ENCODE peak calls at places on chromosomes 11 and 22, in seven cellular contexts. Q, J, P, D, C, H and X are unnamed samples.

GRCh38 chr11:66340596-66341501 is 4.1 kb downstream of the BRMS1 start:
- DNase-seq in D (no peak), P (peak), Q (no peak), H (no peak), C (peak), J (no peak), X (no peak)

GRCh38 chr11:111006207-111006606 is 239.3 kb upstream of the POU2AF2 start:
- DNase-seq in C (no peak), D (no peak), Q (no peak), H (no peak), J (no peak), P (no peak), X (no peak)

GRCh38 chr11:118401880-118402590 is 629 bp downstream of the ATP5MG start:
- DNase-seq in D (no peak), P (no peak), H (peak), J (no peak), Q (no peak), C (no peak), X (no peak)

GRCh38 chr11:27162237-27162636 is 121.6 kb downstream of the BBOX1 start:
- DNase-seq in Q (no peak), H (no peak), J (no peak), C (no peak), D (no peak), P (no peak), X (no peak)

GRCh38 chr22:50146440-50147228 is 23.9 kb upstream of the PANX2 start:
- DNase-seq in C (peak), H (peak), P (peak), J (no peak), D (peak), Q (no peak), X (peak)

GRCh38 chr11:72239296-72239848 is 4.6 kb downstream of the PHOX2A start:
- DNase-seq in Q (no peak), D (no peak), P (peak), J (peak), C (peak), H (peak), X (no peak)

GRCh38 chr22:43197271-43197941 is 10.5 kb upstream of the TTLL12 start:
- DNase-seq in P (no peak), H (no peak), Q (no peak), C (no peak), J (peak), D (no peak), X (no peak)

GRCh38 chr11:78860720-78861422 is 286.2 kb upstream of the NARS2 start:
- DNase-seq in D (peak), Q (no peak), P (no peak), H (peak), J (no peak), C (no peak), X (no peak)

GRCh38 chr11:86135319-86135714 is 66.4 kb upstream of the PICALM start:
- DNase-seq in J (no peak), H (no peak), D (no peak), C (no peak), Q (no peak), P (no peak), X (no peak)

GRCh38 chr11:123544631-123545375 is 109.6 kb downstream of the SCN3B start:
- DNase-seq in C (peak), Q (no peak), J (no peak), P (no peak), D (no peak), H (no peak), X (no peak)

GRCh38 chr22:33909075-33909458 is 11.2 kb downstream of the LARGE1 start:
- DNase-seq in J (no peak), C (no peak), P (no peak), D (no peak), H (peak), Q (no peak), X (no peak)

GRCh38 chr11:83284501-83285051 is 1.6 kb downstream of the CCDC90B start:
- DNase-seq in C (no peak), D (no peak), H (no peak), P (no peak), J (no peak), Q (no peak), X (no peak)

GRCh38 chr22:42919199-42919598 is 62.1 kb upstream of the ARFGAP3 start:
- DNase-seq in C (no peak), D (no peak), P (no peak), Q (no peak), H (no peak), J (no peak), X (peak)

GRCh38 chr22:35330258-35330861 is 30.7 kb downstream of the TOM1 start:
- DNase-seq in P (peak), C (no peak), H (peak), J (no peak), D (no peak), Q (peak), X (no peak)

GRCh38 chr22:41429232-41429945 is 17.2 kb downstream of the TOB2 start:
- DNase-seq in H (no peak), D (no peak), P (no peak), J (no peak), C (no peak), Q (no peak), X (no peak)

GRCh38 chr11:2314525-2315394 is 12.9 kb downstream of the TSPAN32 start:
- DNase-seq in H (peak), Q (no peak), C (no peak), J (no peak), P (peak), D (peak), X (no peak)

GRCh38 chr22:42142771-42143461 is 12.3 kb upstream of the CYP2D6 start:
- DNase-seq in H (no peak), C (peak), J (no peak), Q (no peak), D (no peak), P (no peak), X (no peak)

GRCh38 chr11:44760917-44761545 is 34.3 kb downstream of the TSPAN18 start:
- DNase-seq in D (peak), H (peak), P (no peak), C (no peak), J (no peak), Q (no peak), X (no peak)

GRCh38 chr22:33844273-33844672 is 76.0 kb downstream of the LARGE1 start:
- DNase-seq in P (no peak), H (no peak), J (no peak), C (no peak), D (peak), Q (no peak), X (no peak)

GRCh38 chr11:71489311-71490043 is 36.5 kb downstream of the NADSYN1 start:
- DNase-seq in H (peak), D (no peak), J (no peak), P (no peak), C (no peak), Q (no peak), X (no peak)

GRCh38 chr22:38570841-38571364 is 920 bp upstream of the DMC1 start:
- DNase-seq in J (peak), D (peak), H (no peak), P (peak), C (peak), Q (peak), X (peak)

GRCh38 chr22:22671506-22671905 is 27.1 kb downstream of the GGTLC2 start:
- DNase-seq in J (no peak), Q (no peak), C (no peak), P (no peak), D (no peak), H (no peak), X (no peak)

GRCh38 chr11:71929491-71929890 is 645 bp downstream of the RNF121 start:
- DNase-seq in P (no peak), C (no peak), J (no peak), D (no peak), H (no peak), Q (no peak), X (peak)

GRCh38 chr11:47366020-47366490 is 12.3 kb downstream of the SPI1 start:
- DNase-seq in C (no peak), D (no peak), P (no peak), Q (no peak), J (no peak), H (no peak), X (no peak)

GRCh38 chr11:111520565-111520964 is 6.0 kb downstream of the HOATZ start:
- DNase-seq in Q (no peak), C (no peak), D (no peak), H (peak), J (no peak), P (no peak), X (no peak)

GRCh38 chr11:115687934-115688333 is 183.7 kb upstream of the CADM1 start:
- DNase-seq in H (no peak), J (no peak), D (no peak), C (no peak), P (no peak), Q (no peak), X (no peak)

GRCh38 chr11:3905080-3905953 is 49.9 kb downstream of the STIM1 start:
- DNase-seq in H (peak), J (peak), Q (peak), D (no peak), P (peak), C (no peak), X (no peak)

GRCh38 chr11:84056696-84057095 is 770.5 kb upstream of the CCDC90B start:
- DNase-seq in P (no peak), D (no peak), Q (no peak), H (peak), J (no peak), C (no peak), X (no peak)

GRCh38 chr11:61082931-61083531 is 19.3 kb upstream of the CD5 start:
- DNase-seq in D (no peak), J (no peak), Q (no peak), H (no peak), P (no peak), C (no peak), X (no peak)

GRCh38 chr22:46052331-46052771 is 75.4 kb upstream of the WNT7B start:
- DNase-seq in P (peak), C (peak), D (no peak), H (no peak), J (peak), Q (no peak), X (no peak)

GRCh38 chr22:46050916-46051614 is 74.1 kb upstream of the WNT7B start:
- DNase-seq in H (no peak), J (peak), P (peak), C (peak), D (no peak), Q (no peak), X (no peak)

GRCh38 chr22:46050451-46050845 is 73.5 kb upstream of the WNT7B start:
- DNase-seq in D (no peak), J (no peak), Q (no peak), H (no peak), P (no peak), C (peak), X (no peak)

GRCh38 chr22:46052801-46053562 is 76.0 kb upstream of the WNT7B start:
- DNase-seq in P (peak), D (no peak), J (peak), Q (no peak), H (peak), C (peak), X (no peak)

DNA sequence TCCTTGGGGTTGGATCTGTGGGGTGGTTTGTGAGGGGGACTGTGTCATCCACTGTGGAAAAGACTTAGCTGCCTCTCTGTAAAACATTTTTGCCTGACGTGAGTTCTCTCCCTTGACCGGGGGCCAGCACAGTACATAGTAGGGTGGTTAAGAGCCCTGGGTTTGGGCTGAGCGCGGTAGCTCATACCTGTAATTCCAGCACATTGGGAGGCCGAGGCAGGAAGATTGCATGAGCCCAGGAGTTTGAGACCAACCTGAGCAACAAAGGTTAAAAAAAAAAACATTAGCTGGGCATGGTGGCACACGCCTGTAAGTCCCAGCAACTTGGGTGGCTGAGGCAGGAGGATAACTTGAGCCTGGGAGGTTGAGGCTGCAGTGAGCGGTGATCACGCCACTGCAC is 74.7 kb upstream of the WNT7B start:
- DNase-seq in P (peak), C (peak), Q (no peak), J (no peak), D (no peak), H (no peak), X (no peak)
- H3K27ac ChIP-seq in P (peak), C (peak), Q (no peak), J (peak), D (no peak), H (peak), X (no peak)

GRCh38 chr11:31022080-31022479 is 347.5 kb downstream of the DCDC1 start:
- DNase-seq in P (no peak), C (no peak), Q (no peak), H (no peak), D (no peak), J (no peak), X (no peak)
- TF ChIP-seq CTCF in P (no peak), C (no peak), Q (no peak), H (no peak), D (no peak), J (no peak), X (no peak)

GRCh38 chr11:62905286-62905685 is 15.9 kb downstream of the CHRM1 start:
- DNase-seq in H (no peak), J (no peak), Q (no peak), P (no peak), D (no peak), C (no peak), X (no peak)
- H3K4me3 ChIP-seq in H (no peak), J (no peak), Q (no peak), P (no peak), D (no peak), C (no peak), X (no peak)

GRCh38 chr11:74937696-74938475 is 11.0 kb downstream of the XRRA1 start:
- DNase-seq in H (no peak), Q (no peak), P (no peak), D (no peak), C (no peak), J (no peak), X (no peak)
- H3K27ac ChIP-seq in H (no peak), Q (no peak), P (no peak), D (no peak), C (no peak), J (no peak), X (no peak)

DNA sequence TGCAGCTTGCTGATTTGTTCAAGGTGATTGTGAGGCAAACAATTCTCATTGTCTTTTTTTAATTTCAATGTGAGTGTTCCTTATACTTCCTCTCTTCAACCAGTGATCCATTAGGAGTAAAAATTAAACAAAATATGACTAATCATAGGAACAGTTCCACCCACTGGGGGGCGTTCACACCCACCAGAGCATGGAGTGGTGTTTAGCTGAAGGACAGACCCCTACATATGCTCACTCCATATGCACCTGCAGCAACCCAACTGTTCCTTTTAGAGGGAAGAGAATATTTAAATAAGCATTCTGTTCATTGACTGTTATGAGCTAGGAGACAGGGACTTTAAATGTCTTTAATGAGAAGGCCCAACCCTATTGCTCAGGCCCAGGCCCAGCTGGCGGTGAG is 78.7 kb upstream of the DRD2 start:
- DNase-seq in D (peak), H (no peak), Q (no peak), P (no peak), C (no peak), J (no peak), X (no peak)
- TF ChIP-seq CTCF in D (peak), H (no peak), Q (no peak), P (no peak), C (peak), J (no peak), X (peak)

DNA sequence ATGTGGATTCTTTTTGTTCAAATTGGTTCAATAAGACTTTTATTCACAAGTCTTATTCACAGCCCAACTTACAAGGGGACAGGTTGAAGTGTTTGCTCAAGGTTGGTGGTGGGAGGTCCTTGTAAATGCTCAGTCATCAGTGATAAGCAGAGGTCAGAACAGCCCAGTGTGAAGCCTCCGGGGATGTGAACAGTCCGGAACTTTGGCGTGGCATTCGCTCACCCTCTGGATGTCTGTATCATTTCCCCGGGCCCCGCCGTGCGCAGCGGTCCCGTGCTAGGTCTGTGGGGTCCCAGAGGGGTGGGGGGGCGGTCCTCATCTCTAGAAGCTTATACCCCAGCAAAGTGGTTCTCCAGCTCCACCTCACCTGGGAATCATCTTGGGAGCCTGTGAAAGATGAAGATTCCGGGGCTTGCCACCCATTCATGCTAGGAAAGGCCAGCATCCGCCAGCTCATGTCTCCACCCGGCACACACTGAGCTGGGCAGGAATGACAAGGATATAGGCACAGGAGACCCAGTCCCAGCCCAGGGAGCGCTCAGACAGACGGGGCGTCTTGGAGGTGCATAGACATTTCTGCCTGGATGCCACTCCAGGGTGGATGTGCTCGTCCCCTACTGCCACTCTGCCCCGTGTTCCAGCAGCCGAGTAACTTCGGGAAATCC is 327.5 kb downstream of the TBC1D22A start:
- DNase-seq in Q (no peak), H (no peak), C (no peak), J (no peak), D (no peak), P (no peak), X (no peak)
- H3K4me3 ChIP-seq in Q (no peak), H (no peak), C (no peak), J (peak), D (no peak), P (peak), X (no peak)

GRCh38 chr22:32700186-32700882 is 101.2 kb upstream of the TIMP3 start:
- DNase-seq in P (no peak), H (peak), D (no peak), J (no peak), C (no peak), Q (no peak), X (no peak)

GRCh38 chr22:32701021-32701420 is 100.5 kb upstream of the TIMP3 start:
- DNase-seq in Q (no peak), H (peak), P (no peak), C (no peak), D (no peak), J (no peak), X (no peak)

GRCh38 chr22:32697331-32697995 is 104.0 kb upstream of the TIMP3 start:
- DNase-seq in C (no peak), H (no peak), D (no peak), J (peak), P (no peak), Q (no peak), X (no peak)

GRCh38 chr22:32698926-32699619 is 102.4 kb upstream of the TIMP3 start:
- DNase-seq in Q (no peak), J (no peak), P (no peak), C (no peak), H (no peak), D (no peak), X (no peak)

GRCh38 chr22:32699686-32700085 is 101.8 kb upstream of the TIMP3 start:
- DNase-seq in Q (no peak), D (no peak), P (no peak), C (no peak), J (no peak), H (no peak), X (no peak)
- H3K27ac ChIP-seq in Q (no peak), D (no peak), P (no peak), C (no peak), J (peak), H (no peak), X (no peak)

GRCh38 chr11:74842967-74843366 is 94.3 kb downstream of the RNF169 start:
- DNase-seq in P (no peak), Q (no peak), C (no peak), D (no peak), H (no peak), J (no peak), X (no peak)
- TF ChIP-seq CTCF in P (no peak), Q (no peak), C (peak), D (no peak), H (no peak), J (no peak), X (peak)

DNA sequence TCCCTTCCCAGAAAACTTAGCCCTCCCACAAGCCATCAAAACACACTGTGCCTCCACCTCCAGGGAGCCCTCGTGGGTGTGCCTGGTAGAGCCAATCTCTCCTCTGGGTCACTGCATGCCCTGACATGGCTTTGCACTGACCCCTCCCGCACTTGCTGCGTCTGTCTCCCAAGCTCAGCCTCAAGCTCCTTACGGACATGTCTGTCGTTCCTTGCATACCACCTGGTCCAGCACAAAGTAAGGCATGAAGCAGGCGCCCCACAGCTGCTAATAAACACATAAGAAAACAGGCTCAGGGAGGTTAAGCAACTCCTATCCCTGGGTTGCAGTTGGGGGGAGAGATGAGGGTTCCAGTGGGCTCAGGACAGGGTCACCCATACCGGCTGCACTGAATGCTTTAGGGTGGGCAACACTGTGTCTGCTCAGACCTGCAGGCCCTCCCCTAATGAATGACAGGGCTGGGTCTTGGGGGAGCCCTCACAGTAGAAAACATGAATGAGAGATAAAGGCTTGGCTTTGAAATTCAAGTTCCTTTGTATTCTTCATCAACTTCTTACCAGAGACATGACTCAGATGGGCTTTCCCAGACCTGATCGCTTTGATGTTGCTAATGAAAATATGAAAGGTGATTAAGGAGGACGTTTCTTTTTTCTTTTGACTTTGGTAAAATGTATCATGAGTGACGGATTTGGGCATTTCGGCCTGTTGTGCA is 38.0 kb downstream of the PHF21B start:
- DNase-seq in J (no peak), Q (no peak), H (no peak), D (no peak), P (no peak), C (no peak), X (no peak)
- H3K4me3 ChIP-seq in J (no peak), Q (no peak), H (no peak), D (no peak), P (no peak), C (no peak), X (no peak)

GRCh38 chr22:32620992-32621391 is 146.4 kb downstream of the FBXO7 start:
- DNase-seq in J (no peak), P (no peak), D (no peak), Q (no peak), C (no peak), H (no peak), X (no peak)
- H3K27ac ChIP-seq in J (peak), P (peak), D (no peak), Q (no peak), C (no peak), H (no peak), X (no peak)